ENCODE peak calls at places on chromosomes 11 and 22, in ten cellular contexts. One of them, this sample, is unnamed.

GRCh38 chr22:27420817-27421361 is 380.7 kb downstream of the MN1 start:
- DNase-seq in CD4-positive, alpha-beta T cell: no peak
- DNase-seq in sciatic nerve: peak
- DNase-seq in left colon: peak
- DNase-seq in Right ventricle myocardium superior: peak
- DNase-seq in iris pigment epithelial cell: peak
- DNase-seq in EH: peak
- DNase-seq in stimulated activated naive CD4-positive, alpha-beta T cell: no peak
- DNase-seq in ELR: peak
- DNase-seq in stimulated activated CD8-positive, alpha-beta memory T cell treated with anti-CD3 and anti-CD28 coated beads, Interleukin-7, amount 100 ng/mL, for 48 hours: no peak
- DNase-seq in this sample: no peak

GRCh38 chr22:30074994-30075393 is 5.3 kb upstream of the HORMAD2 start:
- DNase-seq in EH: no peak
- DNase-seq in iris pigment epithelial cell: no peak
- DNase-seq in sciatic nerve: no peak
- DNase-seq in stimulated activated naive CD4-positive, alpha-beta T cell: no peak
- DNase-seq in CD4-positive, alpha-beta T cell: no peak
- DNase-seq in ELR: no peak
- DNase-seq in stimulated activated CD8-positive, alpha-beta memory T cell treated with anti-CD3 and anti-CD28 coated beads, Interleukin-7, amount 100 ng/mL, for 48 hours: no peak
- DNase-seq in left colon: no peak
- DNase-seq in Right ventricle myocardium superior: no peak
- DNase-seq in this sample: no peak

GRCh38 chr22:33657670-33658069 is 262.6 kb downstream of the LARGE1 start:
- DNase-seq in sciatic nerve: no peak
- DNase-seq in stimulated activated CD8-positive, alpha-beta memory T cell treated with anti-CD3 and anti-CD28 coated beads, Interleukin-7, amount 100 ng/mL, for 48 hours: no peak
- DNase-seq in stimulated activated naive CD4-positive, alpha-beta T cell: no peak
- DNase-seq in iris pigment epithelial cell: no peak
- DNase-seq in CD4-positive, alpha-beta T cell: no peak
- DNase-seq in left colon: no peak
- DNase-seq in Right ventricle myocardium superior: no peak
- DNase-seq in ELR: no peak
- DNase-seq in EH: no peak
- DNase-seq in this sample: no peak

GRCh38 chr22:49965291-49966040 is 4.9 kb downstream of the PIM3 start:
- DNase-seq in EH: no peak
- DNase-seq in iris pigment epithelial cell: no peak
- DNase-seq in sciatic nerve: peak
- DNase-seq in ELR: no peak
- DNase-seq in CD4-positive, alpha-beta T cell: no peak
- DNase-seq in stimulated activated CD8-positive, alpha-beta memory T cell treated with anti-CD3 and anti-CD28 coated beads, Interleukin-7, amount 100 ng/mL, for 48 hours: no peak
- DNase-seq in left colon: peak
- DNase-seq in stimulated activated naive CD4-positive, alpha-beta T cell: no peak
- DNase-seq in Right ventricle myocardium superior: peak
- DNase-seq in this sample: no peak

GRCh38 chr11:118042791-118043190 is 34.1 kb upstream of the TMPRSS4 start:
- DNase-seq in left colon: no peak
- DNase-seq in sciatic nerve: no peak
- DNase-seq in Right ventricle myocardium superior: no peak
- DNase-seq in EH: no peak
- DNase-seq in iris pigment epithelial cell: no peak
- DNase-seq in stimulated activated naive CD4-positive, alpha-beta T cell: peak
- DNase-seq in CD4-positive, alpha-beta T cell: no peak
- DNase-seq in ELR: no peak
- DNase-seq in stimulated activated CD8-positive, alpha-beta memory T cell treated with anti-CD3 and anti-CD28 coated beads, Interleukin-7, amount 100 ng/mL, for 48 hours: no peak
- DNase-seq in this sample: no peak

GRCh38 chr11:35190804-35191348 is 51.9 kb downstream of the CD44 start:
- DNase-seq in ELR: no peak
- DNase-seq in stimulated activated naive CD4-positive, alpha-beta T cell: no peak
- DNase-seq in Right ventricle myocardium superior: no peak
- DNase-seq in left colon: no peak
- DNase-seq in sciatic nerve: no peak
- DNase-seq in iris pigment epithelial cell: peak
- DNase-seq in EH: no peak
- DNase-seq in CD4-positive, alpha-beta T cell: no peak
- DNase-seq in stimulated activated CD8-positive, alpha-beta memory T cell treated with anti-CD3 and anti-CD28 coated beads, Interleukin-7, amount 100 ng/mL, for 48 hours: no peak
- DNase-seq in this sample: no peak

GRCh38 chr11:19714387-19715363 is 2.0 kb downstream of the NAV2 start:
- DNase-seq in left colon: peak
- DNase-seq in stimulated activated naive CD4-positive, alpha-beta T cell: no peak
- DNase-seq in ELR: peak
- DNase-seq in stimulated activated CD8-positive, alpha-beta memory T cell treated with anti-CD3 and anti-CD28 coated beads, Interleukin-7, amount 100 ng/mL, for 48 hours: no peak
- DNase-seq in Right ventricle myocardium superior: peak
- DNase-seq in iris pigment epithelial cell: peak
- DNase-seq in EH: peak
- DNase-seq in sciatic nerve: no peak
- DNase-seq in CD4-positive, alpha-beta T cell: no peak
- DNase-seq in this sample: no peak

GRCh38 chr11:22192642-22193347 is at the start of gene ANO5:
- DNase-seq in ELR: no peak
- DNase-seq in left colon: peak
- DNase-seq in stimulated activated naive CD4-positive, alpha-beta T cell: no peak
- DNase-seq in iris pigment epithelial cell: no peak
- DNase-seq in stimulated activated CD8-positive, alpha-beta memory T cell treated with anti-CD3 and anti-CD28 coated beads, Interleukin-7, amount 100 ng/mL, for 48 hours: no peak
- DNase-seq in EH: no peak
- DNase-seq in Right ventricle myocardium superior: peak
- DNase-seq in sciatic nerve: peak
- DNase-seq in CD4-positive, alpha-beta T cell: no peak
- DNase-seq in this sample: peak

GRCh38 chr11:26331911-26332571 is at the start of gene ANO3:
- DNase-seq in left colon: peak
- DNase-seq in CD4-positive, alpha-beta T cell: no peak
- DNase-seq in Right ventricle myocardium superior: peak
- DNase-seq in iris pigment epithelial cell: peak
- DNase-seq in sciatic nerve: peak
- DNase-seq in ELR: peak
- DNase-seq in stimulated activated naive CD4-positive, alpha-beta T cell: no peak
- DNase-seq in EH: peak
- DNase-seq in stimulated activated CD8-positive, alpha-beta memory T cell treated with anti-CD3 and anti-CD28 coated beads, Interleukin-7, amount 100 ng/mL, for 48 hours: no peak
- DNase-seq in this sample: peak

GRCh38 chr22:19969141-19969928 is 27.7 kb upstream of the TXNRD2 start:
- DNase-seq in Right ventricle myocardium superior: no peak
- DNase-seq in left colon: no peak
- DNase-seq in sciatic nerve: no peak
- DNase-seq in ELR: no peak
- DNase-seq in EH: no peak
- DNase-seq in iris pigment epithelial cell: no peak
- DNase-seq in stimulated activated CD8-positive, alpha-beta memory T cell treated with anti-CD3 and anti-CD28 coated beads, Interleukin-7, amount 100 ng/mL, for 48 hours: no peak
- DNase-seq in CD4-positive, alpha-beta T cell: no peak
- DNase-seq in stimulated activated naive CD4-positive, alpha-beta T cell: no peak
- DNase-seq in this sample: no peak

GRCh38 chr11:6237903-6238302 is 986 bp upstream of the CNGA4 start:
- DNase-seq in ELR: no peak
- DNase-seq in sciatic nerve: no peak
- DNase-seq in iris pigment epithelial cell: no peak
- DNase-seq in Right ventricle myocardium superior: no peak
- DNase-seq in CD4-positive, alpha-beta T cell: no peak
- DNase-seq in stimulated activated CD8-positive, alpha-beta memory T cell treated with anti-CD3 and anti-CD28 coated beads, Interleukin-7, amount 100 ng/mL, for 48 hours: no peak
- DNase-seq in EH: no peak
- DNase-seq in left colon: no peak
- DNase-seq in stimulated activated naive CD4-positive, alpha-beta T cell: no peak
- DNase-seq in this sample: no peak

GRCh38 chr11:10414659-10415058 is 40.4 kb upstream of the AMPD3 start:
- DNase-seq in stimulated activated naive CD4-positive, alpha-beta T cell: no peak
- DNase-seq in ELR: peak
- DNase-seq in CD4-positive, alpha-beta T cell: no peak
- DNase-seq in Right ventricle myocardium superior: peak
- DNase-seq in stimulated activated CD8-positive, alpha-beta memory T cell treated with anti-CD3 and anti-CD28 coated beads, Interleukin-7, amount 100 ng/mL, for 48 hours: no peak
- DNase-seq in EH: peak
- DNase-seq in left colon: peak
- DNase-seq in sciatic nerve: no peak
- DNase-seq in iris pigment epithelial cell: peak
- DNase-seq in this sample: no peak

GRCh38 chr11:66287256-66288137 is 1.4 kb downstream of the YIF1A start:
- DNase-seq in stimulated activated CD8-positive, alpha-beta memory T cell treated with anti-CD3 and anti-CD28 coated beads, Interleukin-7, amount 100 ng/mL, for 48 hours: no peak
- DNase-seq in ELR: no peak
- DNase-seq in EH: no peak
- DNase-seq in CD4-positive, alpha-beta T cell: no peak
- DNase-seq in Right ventricle myocardium superior: no peak
- DNase-seq in stimulated activated naive CD4-positive, alpha-beta T cell: no peak
- DNase-seq in sciatic nerve: no peak
- DNase-seq in iris pigment epithelial cell: no peak
- DNase-seq in left colon: no peak
- DNase-seq in this sample: no peak

GRCh38 chr22:47102081-47102480 is 339.6 kb downstream of the TBC1D22A start:
- DNase-seq in sciatic nerve: no peak
- DNase-seq in stimulated activated CD8-positive, alpha-beta memory T cell treated with anti-CD3 and anti-CD28 coated beads, Interleukin-7, amount 100 ng/mL, for 48 hours: no peak
- DNase-seq in ELR: no peak
- DNase-seq in stimulated activated naive CD4-positive, alpha-beta T cell: no peak
- DNase-seq in EH: no peak
- DNase-seq in CD4-positive, alpha-beta T cell: no peak
- DNase-seq in Right ventricle myocardium superior: no peak
- DNase-seq in iris pigment epithelial cell: no peak
- DNase-seq in left colon: no peak
- DNase-seq in this sample: no peak

GRCh38 chr11:70695086-70695960 is 297.0 kb downstream of the CTTN start:
- DNase-seq in CD4-positive, alpha-beta T cell: no peak
- DNase-seq in iris pigment epithelial cell: no peak
- DNase-seq in stimulated activated CD8-positive, alpha-beta memory T cell treated with anti-CD3 and anti-CD28 coated beads, Interleukin-7, amount 100 ng/mL, for 48 hours: no peak
- DNase-seq in sciatic nerve: no peak
- DNase-seq in stimulated activated naive CD4-positive, alpha-beta T cell: no peak
- DNase-seq in EH: no peak
- DNase-seq in ELR: no peak
- DNase-seq in Right ventricle myocardium superior: no peak
- DNase-seq in left colon: no peak
- DNase-seq in this sample: no peak

GRCh38 chr11:133082851-133083488 is 449.3 kb downstream of the OPCML start:
- DNase-seq in stimulated activated CD8-positive, alpha-beta memory T cell treated with anti-CD3 and anti-CD28 coated beads, Interleukin-7, amount 100 ng/mL, for 48 hours: peak
- DNase-seq in stimulated activated naive CD4-positive, alpha-beta T cell: no peak
- DNase-seq in sciatic nerve: peak
- DNase-seq in Right ventricle myocardium superior: peak
- DNase-seq in left colon: peak
- DNase-seq in iris pigment epithelial cell: peak
- DNase-seq in CD4-positive, alpha-beta T cell: no peak
- DNase-seq in EH: peak
- DNase-seq in ELR: peak
- DNase-seq in this sample: peak

This sample was measured in GM10248.